ENCODE peak calls at places on chromosomes 2 and 18, in ten cellular contexts. W, G, Q, E, O, F, P, K, J and X are unnamed samples.

GRCh38 chr2:8676191-8676914 is 5.5 kb upstream of the ID2 start:
- DNase-seq in W (no peak), G (no peak), Q (peak; percentile 82), E (no peak), O (no peak), F (peak; percentile 80), P (peak; percentile 58), K (peak; percentile 76), J (no peak), X (no peak)

GRCh38 chr2:134279417-134279816 is 25.5 kb downstream of the MGAT5 start:
- DNase-seq in W (no peak), G (no peak), Q (no peak), E (no peak), O (no peak), F (no peak), P (no peak), K (no peak), J (no peak), X (no peak)

GRCh38 chr2:28276076-28276618 is 116.5 kb upstream of the FOSL2 start:
- DNase-seq in W (no peak), G (no peak), Q (no peak), E (no peak), O (no peak), F (peak; percentile 72), P (peak; percentile 94), K (no peak), J (no peak), X (peak; percentile 52)

GRCh38 chr2:205650450-205650849 is 31.9 kb upstream of the NRP2 start:
- DNase-seq in W (no peak), G (no peak), Q (no peak), E (no peak), O (no peak), F (no peak), P (peak; percentile 70), K (no peak), J (no peak), X (no peak)

GRCh38 chr2:11343626-11344341 is 652 bp downstream of the ROCK2 start:
- DNase-seq in W (no peak), G (peak; percentile 3), Q (peak; percentile 30), E (peak; percentile 50), O (peak; percentile 88), F (no peak), P (peak; percentile 53), K (peak; percentile 38), J (peak; percentile 7), X (peak; percentile 58)

GRCh38 chr2:11393711-11394236 is 49.3 kb upstream of the ROCK2 start:
- DNase-seq in W (no peak), G (no peak), Q (no peak), E (no peak), O (no peak), F (no peak), P (peak; percentile 49), K (no peak), J (no peak), X (peak; percentile 23)

GRCh38 chr2:208820289-208820688 is 413.7 kb downstream of the PTH2R start:
- DNase-seq in W (no peak), G (no peak), Q (no peak), E (peak; percentile 46), O (no peak), F (peak; percentile 60), P (no peak), K (no peak), J (no peak), X (no peak)

GRCh38 chr2:70513751-70514150 is 39.9 kb downstream of the TGFA start:
- DNase-seq in W (no peak), G (no peak), Q (no peak), E (no peak), O (no peak), F (no peak), P (no peak), K (no peak), J (no peak), X (no peak)

GRCh38 chr2:205723174-205723573 is 40.9 kb downstream of the NRP2 start:
- DNase-seq in W (no peak), G (no peak), Q (no peak), E (no peak), O (no peak), F (no peak), P (no peak), K (no peak), J (no peak), X (no peak)

GRCh38 chr2:140654565-140654964 is 1476.3 kb downstream of the LRP1B start:
- DNase-seq in W (no peak), G (no peak), Q (no peak), E (no peak), O (no peak), F (no peak), P (no peak), K (no peak), J (no peak), X (no peak)

GRCh38 chr2:207855591-207855990 is 85.9 kb upstream of the FZD5 start:
- DNase-seq in W (no peak), G (no peak), Q (no peak), E (no peak), O (no peak), F (no peak), P (no peak), K (no peak), J (no peak), X (no peak)

GRCh38 chr2:232434091-232434490 is 21.9 kb upstream of the ALPI start:
- DNase-seq in W (no peak), G (no peak), Q (no peak), E (no peak), O (no peak), F (no peak), P (no peak), K (no peak), J (no peak), X (no peak)

GRCh38 chr2:149004836-149005235 is 33.7 kb upstream of the LYPD6B start:
- DNase-seq in W (no peak), G (no peak), Q (no peak), E (no peak), O (no peak), F (no peak), P (no peak), K (no peak), J (no peak), X (no peak)

GRCh38 chr2:1972428-1972827 is 228.1 kb upstream of the PXDN start:
- DNase-seq in W (no peak), G (no peak), Q (peak; percentile 28), E (peak; percentile 28), O (no peak), F (peak; percentile 39), P (peak; percentile 95), K (no peak), J (no peak), X (no peak)

GRCh38 chr2:171956135-171956830 is 34.0 kb downstream of the HAT1 start:
- DNase-seq in W (no peak), G (no peak), Q (no peak), E (no peak), O (no peak), F (no peak), P (no peak), K (no peak), J (no peak), X (no peak)

GRCh38 chr18:68840554-68841263 is 42.8 kb downstream of the CCDC102B start:
- DNase-seq in W (no peak), G (no peak), Q (peak; percentile 16), E (no peak), O (no peak), F (no peak), P (peak; percentile 71), K (no peak), J (no peak), X (no peak)